ENCODE peak calls at places on chromosomes 1 and 21, in ten cellular contexts. L is glutamatergic neuron; F is NCI-H2171; Y is left ventricle myocardium superior; S is T-helper 22 cell; N is activated CD4-positive, alpha-beta T cell treated with anti-CD3 and anti-CD28 coated beads, Interleukin-2, amount 50 U/mL, for 4 hours; T is iPS-NIHi11; X is HTR-8/SVneo; B is hepatic stellate cell; V is activated gamma-delta T cell treated with Interleukin-2 at 50 U/mL for 16 hours. E is an unnamed sample.
A peak's percentile ranks its signal among the peaks of the same experiment; 100 is the strongest.

GRCh38 chr1:93815738-93816110 is 63.3 kb downstream of the DNTTIP2 start:
- DNase-seq in L (no peak), F (no peak), Y (no peak), S (no peak), N (no peak), T (no peak), X (no peak), B (no peak), V (no peak), E (no peak)

GRCh38 chr1:184225501-184226487 is 161.0 kb upstream of the C1orf21 start:
- DNase-seq in L (peak; percentile 58), F (no peak), Y (no peak), S (no peak), N (no peak), T (no peak), X (no peak), B (no peak), V (no peak), E (no peak)

GRCh38 chr21:17673261-17674020 is 60.7 kb upstream of the BTG3 start:
- DNase-seq in L (no peak), F (no peak), Y (no peak), S (no peak), N (no peak), T (peak; percentile 22), X (peak; percentile 25), B (no peak), V (no peak), E (no peak)

GRCh38 chr1:201015551-201016091 is 7.9 kb downstream of the KIF21B start:
- DNase-seq in L (no peak), F (no peak), Y (no peak), S (no peak), N (no peak), T (no peak), X (no peak), B (no peak), V (no peak), E (no peak)

GRCh38 chr1:90616395-90616794 is 100.7 kb downstream of the BARHL2 start:
- DNase-seq in L (peak; percentile 63), F (no peak), Y (no peak), S (no peak), N (no peak), T (peak; percentile 39), X (no peak), B (no peak), V (no peak), E (peak; percentile 32)

GRCh38 chr1:23810818-23811420 is 10.4 kb upstream of the GALE start:
- DNase-seq in L (peak; percentile 59), F (no peak), Y (no peak), S (no peak), N (peak; percentile 38), T (peak; percentile 84), X (no peak), B (no peak), V (peak; percentile 44), E (no peak)

GRCh38 chr1:169495050-169495740 is 9.5 kb upstream of the SLC19A2 start:
- DNase-seq in L (no peak), F (no peak), Y (no peak), S (no peak), N (no peak), T (no peak), X (no peak), B (no peak), V (no peak), E (no peak)

GRCh38 chr1:15749399-15750291 is 7.3 kb downstream of the TMEM82 start:
- DNase-seq in L (no peak), F (no peak), Y (no peak), S (no peak), N (no peak), T (no peak), X (peak; percentile 44), B (peak; percentile 34), V (no peak), E (no peak)

GRCh38 chr1:207848234-207848633 is 62.7 kb downstream of the CD34 start:
- DNase-seq in L (no peak), F (no peak), Y (peak; percentile 72), S (no peak), N (peak; percentile 33), T (no peak), X (peak; percentile 60), B (peak; percentile 56), V (no peak), E (no peak)

GRCh38 chr1:75548721-75549480 is 62.0 kb downstream of the SLC44A5 start:
- DNase-seq in L (no peak), F (no peak), Y (no peak), S (no peak), N (no peak), T (no peak), X (no peak), B (no peak), V (no peak), E (no peak)

GRCh38 chr1:174206148-174206826 is 47.0 kb downstream of the RABGAP1L start:
- DNase-seq in L (no peak), F (no peak), Y (no peak), S (no peak), N (no peak), T (no peak), X (no peak), B (no peak), V (no peak), E (no peak)

GRCh38 chr1:31987231-31987630 is 26.4 kb upstream of the KHDRBS1 start:
- DNase-seq in L (peak; percentile 58), F (no peak), Y (no peak), S (no peak), N (no peak), T (peak; percentile 24), X (no peak), B (no peak), V (no peak), E (no peak)

GRCh38 chr1:9840176-9840575 is 16.4 kb upstream of the CLSTN1 start:
- DNase-seq in L (no peak), F (peak; percentile 85), Y (no peak), S (no peak), N (no peak), T (no peak), X (no peak), B (no peak), V (no peak), E (peak; percentile 73)

GRCh38 chr1:173420330-173420806 is 56.8 kb upstream of the PRDX6 start:
- DNase-seq in L (peak; percentile 58), F (peak; percentile 37), Y (peak; percentile 43), S (peak; percentile 10), N (peak; percentile 41), T (peak; percentile 70), X (peak; percentile 56), B (peak; percentile 35), V (peak; percentile 47), E (peak; percentile 38)

GRCh38 chr1:163772266-163772665 is 450.5 kb downstream of the NUF2 start:
- DNase-seq in L (no peak), F (no peak), Y (no peak), S (no peak), N (no peak), T (no peak), X (no peak), B (no peak), V (no peak), E (no peak)

GRCh38 chr1:64624446-64624766 is 120.5 kb upstream of the RAVER2 start:
- DNase-seq in L (no peak), F (peak; percentile 28), Y (no peak), S (no peak), N (no peak), T (no peak), X (no peak), B (peak; percentile 35), V (no peak), E (peak; percentile 6)

GRCh38 chr1:39434797-39435395 is 56.5 kb upstream of the BMP8A start:
- DNase-seq in L (no peak), F (no peak), Y (no peak), S (no peak), N (no peak), T (no peak), X (no peak), B (no peak), V (no peak), E (no peak)

GRCh38 chr21:41918561-41919358 is 35.1 kb downstream of the C2CD2 start:
- DNase-seq in L (no peak), F (no peak), Y (peak; percentile 3), S (no peak), N (no peak), T (no peak), X (no peak), B (no peak), V (no peak), E (no peak)

GRCh38 chr21:30718239-30718909 is at the start of gene KRTAP21-3:
- DNase-seq in L (no peak), F (no peak), Y (no peak), S (no peak), N (no peak), T (no peak), X (peak; percentile 23), B (no peak), V (no peak), E (no peak)

GRCh38 chr21:39341249-39341923 is 7.5 kb downstream of the HMGN1 start:
- DNase-seq in L (no peak), F (no peak), Y (no peak), S (no peak), N (no peak), T (no peak), X (no peak), B (no peak), V (no peak), E (no peak)

GRCh38 chr1:11482186-11482585 is 3.2 kb downstream of the DISP3 start:
- DNase-seq in L (no peak), F (no peak), Y (no peak), S (no peak), N (no peak), T (no peak), X (no peak), B (no peak), V (no peak), E (no peak)

E was measured in DMS 273 treated with DMSO at 0.1 percent for 48 hours.